ENCODE peak calls at places on chromosomes 5 and 9, in four cellular contexts. One of them, this sample, is unnamed. For H3K4me1, the result is how much of the 10 kb centered on the place peaks cover.

GRCh38 chr9:127684576-127684975 is 22.2 kb upstream of the CFAP157 start:
- DNase-seq in PC-3: peak
- DNase-seq in OCI-LY7: no peak
- DNase-seq in GM23338: no peak
- DNase-seq in this sample: peak

GRCh38 chr5:143229426-143229895 is 174.0 kb downstream of the NR3C1 start:
- DNase-seq in PC-3: no peak
- DNase-seq in OCI-LY7: peak
- DNase-seq in GM23338: no peak
- DNase-seq in this sample: no peak

GRCh38 chr5:77627869-77628674 is 10.4 kb downstream of the OTP start:
- DNase-seq in PC-3: no peak
- DNase-seq in OCI-LY7: no peak
- DNase-seq in GM23338: peak
- DNase-seq in this sample: no peak

GRCh38 chr5:98713027-98713426 is 60.4 kb upstream of the RGMB start:
- DNase-seq in PC-3: no peak
- DNase-seq in OCI-LY7: no peak
- DNase-seq in GM23338: no peak
- DNase-seq in this sample: peak

GRCh38 chr9:7186175-7186574 is 428.4 kb downstream of the KDM4C start:
- DNase-seq in PC-3: peak
- DNase-seq in OCI-LY7: peak
- DNase-seq in GM23338: peak
- DNase-seq in this sample: peak

GRCh38 chr9:8958358-8958757 is 1158.8 kb upstream of the DMAC1 start:
- DNase-seq in PC-3: no peak
- DNase-seq in OCI-LY7: no peak
- DNase-seq in GM23338: no peak
- DNase-seq in this sample: no peak

GRCh38 chr5:138305797-138306196 is 25.8 kb downstream of the CDC25C start:
- DNase-seq in PC-3: no peak
- DNase-seq in OCI-LY7: no peak
- DNase-seq in GM23338: no peak
- DNase-seq in this sample: no peak

GRCh38 chr5:98827161-98827560 is 53.7 kb downstream of the RGMB start:
- DNase-seq in PC-3: peak
- DNase-seq in OCI-LY7: peak
- DNase-seq in GM23338: peak
- DNase-seq in this sample: peak

GRCh38 chr5:42811591-42812392 is at the start of gene SELENOP:
- DNase-seq in PC-3: peak
- DNase-seq in OCI-LY7: no peak
- DNase-seq in GM23338: peak
- DNase-seq in this sample: peak

GRCh38 chr5:127820910-127821553 is 117.8 kb downstream of the CCDC192 start:
- DNase-seq in PC-3: peak
- DNase-seq in OCI-LY7: no peak
- DNase-seq in GM23338: no peak
- DNase-seq in this sample: peak

GRCh38 chr9:15999422-16000339 is 446.8 kb downstream of the CCDC171 start:
- DNase-seq in PC-3: peak
- DNase-seq in OCI-LY7: no peak
- DNase-seq in GM23338: no peak
- DNase-seq in this sample: peak

GRCh38 chr5:66307647-66308257 is 163.7 kb downstream of the SREK1 start:
- DNase-seq in PC-3: peak
- DNase-seq in OCI-LY7: peak
- DNase-seq in GM23338: peak
- DNase-seq in this sample: peak

GRCh38 chr9:125438506-125439433 is 177.1 kb downstream of the GAPVD1 start:
- DNase-seq in PC-3: no peak
- DNase-seq in OCI-LY7: no peak
- DNase-seq in GM23338: no peak
- DNase-seq in this sample: no peak

GRCh38 chr9:122398371-122398924 is 27.6 kb downstream of the PTGS1 start:
- DNase-seq in PC-3: no peak
- DNase-seq in OCI-LY7: no peak
- DNase-seq in GM23338: no peak
- DNase-seq in this sample: no peak

GRCh38 chr9:98780059-98780749 is 16.2 kb downstream of the ANKS6 start:
- DNase-seq in PC-3: no peak
- DNase-seq in OCI-LY7: no peak
- DNase-seq in GM23338: no peak
- DNase-seq in this sample: no peak

GRCh38 chr5:149526855-149527590 is 24.2 kb downstream of the CSNK1A1 start:
- DNase-seq in PC-3: no peak
- DNase-seq in OCI-LY7: no peak
- DNase-seq in GM23338: no peak
- DNase-seq in this sample: peak

GRCh38 chr5:142947427-142947709 is 177.2 kb downstream of the ARHGAP26 start:
- DNase-seq in PC-3: no peak
- DNase-seq in OCI-LY7: no peak
- DNase-seq in GM23338: no peak
- DNase-seq in this sample: no peak

GRCh38 chr9:131565369-131565768 is 20.0 kb downstream of the PRRT1B start:
- DNase-seq in PC-3: no peak
- DNase-seq in OCI-LY7: no peak
- DNase-seq in GM23338: no peak
- DNase-seq in this sample: no peak

GRCh38 chr9:131566158-131566557 is 20.8 kb downstream of the PRRT1B start:
- DNase-seq in PC-3: no peak
- DNase-seq in OCI-LY7: no peak
- DNase-seq in GM23338: no peak
- DNase-seq in this sample: no peak

GRCh38 chr9:131557855-131558548 is 12.7 kb downstream of the PRRT1B start:
- DNase-seq in PC-3: no peak
- DNase-seq in OCI-LY7: no peak
- DNase-seq in GM23338: no peak
- DNase-seq in this sample: no peak

GRCh38 chr9:131559416-131560000 is 14.2 kb downstream of the PRRT1B start:
- DNase-seq in PC-3: no peak
- DNase-seq in OCI-LY7: no peak
- DNase-seq in GM23338: no peak
- DNase-seq in this sample: no peak

GRCh38 chr9:131562032-131562959 is 17.0 kb downstream of the PRRT1B start:
- DNase-seq in PC-3: peak
- DNase-seq in OCI-LY7: no peak
- DNase-seq in GM23338: peak
- DNase-seq in this sample: no peak
- TF ChIP-seq EZH2phosphoT487 in PC-3: no peak
- TF ChIP-seq EZH2phosphoT487 in OCI-LY7: no peak
- TF ChIP-seq EZH2phosphoT487 in GM23338: no peak
- TF ChIP-seq EZH2phosphoT487 in this sample: no peak

GRCh38 chr5:10578292-10578663 is 14.4 kb downstream of the ANKRD33B start:
- DNase-seq in PC-3: no peak
- DNase-seq in OCI-LY7: no peak
- DNase-seq in GM23338: no peak
- DNase-seq in this sample: no peak
- H3K4me1 ChIP-seq in PC-3: under half
- H3K4me1 ChIP-seq in OCI-LY7: half or more
- H3K4me1 ChIP-seq in GM23338: under half
- H3K4me1 ChIP-seq in this sample: under half

GRCh38 chr9:113390192-113390960 is 10.7 kb downstream of the ALAD start:
- DNase-seq in PC-3: no peak
- DNase-seq in OCI-LY7: no peak
- DNase-seq in GM23338: no peak
- DNase-seq in this sample: no peak
- TF ChIP-seq EZH2phosphoT487 in PC-3: no peak
- TF ChIP-seq EZH2phosphoT487 in OCI-LY7: no peak
- TF ChIP-seq EZH2phosphoT487 in GM23338: no peak
- TF ChIP-seq EZH2phosphoT487 in this sample: no peak

DNA sequence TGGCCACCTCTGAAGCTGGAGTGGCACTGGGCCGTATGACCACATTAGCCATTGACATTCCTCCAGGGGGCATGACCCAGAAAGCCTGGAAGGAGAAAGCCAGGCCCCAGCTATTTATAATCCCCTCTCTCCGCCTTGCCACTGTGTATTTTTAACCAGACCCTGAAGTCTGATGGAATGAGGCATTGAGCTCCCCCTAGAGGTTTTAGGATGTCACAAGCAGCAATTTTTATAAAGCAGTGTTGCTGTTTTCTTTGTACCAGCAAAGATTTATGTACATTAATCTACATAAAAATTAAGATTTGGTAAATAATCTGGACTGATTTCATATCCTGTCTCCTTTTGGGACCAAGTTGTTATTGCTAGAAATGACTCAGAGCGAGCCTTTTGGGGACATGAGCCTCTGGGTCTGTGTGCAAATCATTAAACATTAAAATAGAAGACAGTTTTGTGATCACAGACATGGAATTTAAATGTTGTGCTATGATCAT is 127.1 kb downstream of the TRIO start:
- DNase-seq in PC-3: peak
- DNase-seq in OCI-LY7: peak
- DNase-seq in GM23338: peak
- DNase-seq in this sample: peak
- H3K4me1 ChIP-seq in PC-3: half or more
- H3K4me1 ChIP-seq in OCI-LY7: under half
- H3K4me1 ChIP-seq in GM23338: under half
- H3K4me1 ChIP-seq in this sample: half or more

GRCh38 chr9:137241490-137242328 is 622 bp downstream of the TUBB4B start:
- DNase-seq in PC-3: peak
- DNase-seq in OCI-LY7: peak
- DNase-seq in GM23338: no peak
- DNase-seq in this sample: peak

GRCh38 chr9:137244486-137245449 is 3.7 kb downstream of the TUBB4B start:
- DNase-seq in PC-3: peak
- DNase-seq in OCI-LY7: no peak
- DNase-seq in GM23338: no peak
- DNase-seq in this sample: peak

GRCh38 chr9:137245450-137246421 is 4.6 kb downstream of the TUBB4B start:
- DNase-seq in PC-3: no peak
- DNase-seq in OCI-LY7: no peak
- DNase-seq in GM23338: no peak
- DNase-seq in this sample: no peak

GRCh38 chr9:137242329-137243204 is 1.5 kb downstream of the TUBB4B start:
- DNase-seq in PC-3: no peak
- DNase-seq in OCI-LY7: no peak
- DNase-seq in GM23338: no peak
- DNase-seq in this sample: peak

DNA sequence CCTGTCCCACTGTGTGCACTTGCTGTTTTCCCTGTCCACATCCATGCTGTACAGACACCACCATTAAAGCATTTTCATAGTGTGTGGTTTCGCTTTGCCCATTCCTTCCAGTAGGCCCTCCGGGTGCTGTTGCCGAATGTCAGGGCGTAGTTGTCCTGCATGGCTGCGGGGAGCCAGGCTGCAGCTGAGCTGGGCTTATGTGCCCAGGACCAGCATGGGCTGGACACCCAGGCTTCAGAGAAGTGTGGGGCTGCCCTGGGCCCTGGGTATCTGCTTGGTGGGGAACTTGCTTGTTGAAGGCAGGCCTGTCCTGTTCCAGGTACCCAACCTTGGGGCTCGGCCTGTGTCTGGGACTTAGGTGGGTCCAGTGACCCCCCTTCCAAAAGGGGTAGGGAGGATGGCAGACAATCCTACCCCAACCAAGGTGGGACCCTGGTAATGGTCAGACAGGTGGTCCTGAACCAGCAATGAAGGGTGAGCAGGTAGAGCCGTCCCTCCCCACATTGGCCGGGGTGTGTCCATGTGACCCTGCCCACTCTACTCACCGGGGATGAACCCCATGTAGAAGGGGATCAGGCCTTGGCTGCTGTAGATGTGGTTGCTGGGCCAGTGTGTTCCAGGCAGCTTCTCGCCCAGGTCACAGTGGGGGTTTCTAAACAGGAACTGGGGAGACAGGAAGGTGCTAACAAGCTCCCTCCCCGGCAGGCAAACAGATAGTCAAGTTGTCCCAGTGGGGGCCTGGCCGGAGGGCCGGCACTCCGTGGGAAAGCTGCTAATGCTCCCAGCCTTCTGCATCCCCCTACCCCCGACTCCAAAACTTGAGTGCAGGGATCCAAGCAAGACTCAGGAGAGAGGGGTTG is 2.8 kb downstream of the TUBB4B start:
- DNase-seq in PC-3: no peak
- DNase-seq in OCI-LY7: no peak
- DNase-seq in GM23338: no peak
- DNase-seq in this sample: peak
- TF ChIP-seq EZH2phosphoT487 in PC-3: no peak
- TF ChIP-seq EZH2phosphoT487 in OCI-LY7: no peak
- TF ChIP-seq EZH2phosphoT487 in GM23338: no peak
- TF ChIP-seq EZH2phosphoT487 in this sample: no peak

DNA sequence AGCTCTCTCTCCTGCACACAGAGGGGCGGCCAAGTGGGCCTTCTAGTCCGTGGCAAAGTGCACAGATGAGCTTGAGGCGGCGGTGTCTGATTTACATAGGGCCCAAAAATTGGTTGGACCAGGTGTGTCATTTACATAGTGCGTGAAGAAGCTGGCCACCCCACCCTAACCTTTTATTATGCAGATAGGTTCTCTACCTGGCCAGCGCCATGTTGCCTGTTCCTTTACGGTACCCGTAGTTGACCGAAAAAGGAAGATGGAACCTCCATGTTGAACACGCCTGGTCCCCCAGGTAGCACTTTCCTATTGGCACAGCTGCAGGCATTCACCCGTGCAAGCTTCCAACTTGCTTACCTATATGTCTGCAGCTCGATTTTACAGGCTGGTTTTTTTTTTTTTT is 61.5 kb downstream of the GNA14 start:
- DNase-seq in PC-3: no peak
- DNase-seq in OCI-LY7: no peak
- DNase-seq in GM23338: no peak
- DNase-seq in this sample: no peak
- H3K4me1 ChIP-seq in PC-3: under half
- H3K4me1 ChIP-seq in OCI-LY7: under half
- H3K4me1 ChIP-seq in GM23338: half or more
- H3K4me1 ChIP-seq in this sample: under half

This sample was measured in GM23248.